ENCODE peak calls at places on chromosomes 5 and 9, in six cellular contexts. C is HepG2, G is Peyer's patch, E is body of pancreas, T is Panc1, J is neural progenitor cell. V is an unnamed sample. For H3K4me1 and H3K36me3, the result is how much of the 10 kb centered on the place peaks cover.

GRCh38 chr9:128587453-128587852 is 35.1 kb downstream of the SPTAN1 start:
- DNase-seq in E (no peak), G (no peak), C (no peak), T (no peak), J (no peak), V (no peak)

GRCh38 chr9:95880011-95880690 is 4.7 kb downstream of the ERCC6L2 start:
- DNase-seq in C (no peak), J (no peak), G (no peak), E (no peak), T (no peak), V (no peak)

GRCh38 chr5:89203611-89204010 is 320.6 kb upstream of the MEF2C start:
- DNase-seq in G (no peak), J (no peak), C (no peak), T (no peak), E (no peak), V (no peak)

GRCh38 chr5:175889910-175890684 is 18.7 kb downstream of the CPLX2 start:
- DNase-seq in T (no peak), J (no peak), C (peak), G (no peak), E (peak), V (no peak)

GRCh38 chr5:169923988-169924387 is 56.3 kb downstream of the INSYN2B start:
- DNase-seq in G (no peak), J (no peak), C (no peak), E (no peak), T (no peak), V (no peak)

GRCh38 chr5:107565791-107566536 is 104.8 kb downstream of the EFNA5 start:
- DNase-seq in J (peak), C (no peak), G (no peak), E (no peak), T (no peak), V (no peak)

GRCh38 chr5:86865396-86865795 is 247.7 kb downstream of the COX7C start:
- DNase-seq in J (no peak), E (no peak), C (no peak), G (no peak), T (no peak), V (no peak)

GRCh38 chr9:128987800-128988199 is 40.3 kb downstream of the NUP188 start:
- DNase-seq in G (no peak), J (no peak), T (no peak), E (no peak), C (no peak), V (no peak)

GRCh38 chr9:138010861-138011260 is 133.3 kb downstream of the CACNA1B start:
- DNase-seq in E (no peak), C (no peak), T (no peak), G (no peak), J (no peak), V (peak)

GRCh38 chr5:80369521-80369920 is 38.3 kb upstream of the ZFYVE16 start:
- DNase-seq in J (no peak), G (no peak), T (no peak), C (no peak), E (no peak), V (no peak)

GRCh38 chr5:93721045-93721444 is 20.4 kb downstream of the POU5F2 start:
- DNase-seq in G (no peak), C (no peak), T (no peak), J (no peak), E (no peak), V (no peak)

GRCh38 chr5:129246088-129246487 is 151.5 kb downstream of the ISOC1 start:
- DNase-seq in T (no peak), C (no peak), E (no peak), J (no peak), G (no peak), V (no peak)

GRCh38 chr5:77697692-77698091 is 59.2 kb upstream of the OTP start:
- DNase-seq in J (no peak), T (no peak), E (no peak), G (no peak), C (no peak), V (no peak)

GRCh38 chr5:176492431-176492830 is 44.2 kb downstream of the FAF2 start:
- DNase-seq in G (no peak), T (no peak), E (no peak), J (no peak), C (no peak), V (no peak)

GRCh38 chr9:137062384-137062783 is 8.0 kb downstream of the SAPCD2 start:
- DNase-seq in T (no peak), C (no peak), E (no peak), G (no peak), J (no peak), V (no peak)

GRCh38 chr5:55384072-55384471 is 76.3 kb downstream of the MTREX start:
- DNase-seq in C (no peak), G (no peak), J (no peak), T (no peak), E (no peak), V (no peak)

GRCh38 chr9:85108229-85108628 is 438.7 kb downstream of the NTRK2 start:
- DNase-seq in C (no peak), G (no peak), E (no peak), T (no peak), J (no peak), V (no peak)

GRCh38 chr9:122092611-122093506 is at the start of gene TTLL11:
- DNase-seq in J (peak), T (peak), G (peak), E (peak), C (peak), V (peak)

GRCh38 chr9:35712762-35713400 is 19.1 kb downstream of the TLN1 start:
- DNase-seq in T (no peak), E (no peak), G (no peak), J (no peak), C (no peak), V (no peak)

GRCh38 chr5:78895616-78896015 is 89.5 kb downstream of the ARSB start:
- DNase-seq in C (no peak), E (no peak), T (no peak), G (no peak), J (no peak), V (no peak)

GRCh38 chr9:101342595-101342994 is 42.2 kb downstream of the BAAT start:
- DNase-seq in J (no peak), C (no peak), G (no peak), T (no peak), E (no peak), V (no peak)

GRCh38 chr9:93206576-93207155 is 22.7 kb downstream of the WNK2 start:
- DNase-seq in T (no peak), E (no peak), G (no peak), J (no peak), C (no peak), V (no peak)

GRCh38 chr9:129669141-129669718 is 3.8 kb downstream of the PRRX2 start:
- DNase-seq in T (no peak), E (no peak), C (no peak), G (no peak), J (no peak), V (no peak)

GRCh38 chr9:20683351-20684034 is 566 bp upstream of the FOCAD start:
- DNase-seq in C (peak), T (no peak), J (peak), G (peak), E (peak), V (no peak)

GRCh38 chr5:17099946-17100345 is 117.5 kb upstream of the BASP1 start:
- DNase-seq in G (no peak), E (no peak), T (no peak), C (no peak), J (no peak), V (no peak)

GRCh38 chr5:71894091-71894490 is 175.0 kb downstream of the CARTPT start:
- DNase-seq in C (no peak), J (no peak), G (no peak), T (no peak), E (no peak), V (no peak)

GRCh38 chr9:114370251-114370984 is 17.4 kb downstream of the AKNA start:
- DNase-seq in E (no peak), T (no peak), C (no peak), G (no peak), J (peak), V (peak)

GRCh38 chr9:114367406-114367805 is 20.4 kb downstream of the AKNA start:
- DNase-seq in J (no peak), E (no peak), C (no peak), G (no peak), T (no peak), V (peak)

GRCh38 chr9:114366334-114367128 is 21.3 kb downstream of the AKNA start:
- DNase-seq in E (peak), T (no peak), C (no peak), J (no peak), G (no peak), V (peak)

GRCh38 chr9:114369567-114370240 is 18.1 kb downstream of the AKNA start:
- DNase-seq in G (no peak), E (no peak), T (no peak), C (no peak), J (no peak), V (peak)

DNA sequence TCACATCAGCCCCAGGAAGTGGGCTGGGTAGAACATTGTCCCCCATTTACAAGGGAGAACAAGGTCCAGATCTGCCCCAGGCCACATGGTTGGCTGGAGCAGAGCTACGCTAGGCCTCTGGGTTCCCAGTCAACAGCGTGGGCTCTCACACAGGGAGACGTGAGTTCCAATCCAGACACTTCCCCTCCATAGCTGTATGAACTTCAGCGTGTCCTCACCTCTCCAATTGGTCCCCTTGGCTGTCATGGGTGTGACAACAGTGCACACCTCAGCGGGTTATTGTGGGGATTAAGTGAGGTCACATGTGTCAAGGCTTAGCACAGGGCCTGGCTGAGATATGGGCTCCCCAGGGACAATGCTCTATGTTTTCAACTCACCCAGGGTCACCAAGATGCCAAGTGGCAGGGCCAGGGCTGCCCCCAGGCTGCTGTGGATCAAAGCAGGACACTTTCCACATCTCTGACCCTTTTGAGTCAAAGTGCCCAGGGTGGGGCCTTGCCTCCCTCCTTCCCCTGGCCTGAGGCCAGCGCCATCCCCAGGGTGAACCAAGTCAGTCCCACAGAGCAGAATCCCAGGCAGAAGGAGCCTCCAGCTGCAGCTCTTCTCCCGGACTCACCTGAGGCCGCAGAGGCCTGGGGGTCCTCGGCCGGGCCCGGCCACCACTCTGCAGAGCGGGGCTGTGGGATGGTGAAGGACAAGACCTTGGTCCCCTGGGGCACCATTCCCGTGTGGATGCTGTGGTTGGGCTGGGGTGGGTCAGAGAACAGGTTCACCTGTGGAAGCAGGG is 19.8 kb downstream of the AKNA start:
- DNase-seq in G (no peak), T (no peak), C (no peak), J (no peak), E (no peak), V (peak)
- H3K4me1 ChIP-seq in G (under half), T (under half), C (under half), J (under half), E (under half), V (half or more)

GRCh38 chr5:179361204-179361603 is 15.9 kb upstream of the ADAMTS2 start:
- DNase-seq in T (no peak), J (no peak), C (no peak), E (no peak), G (no peak), V (no peak)

GRCh38 chr5:179368016-179368805 is 22.9 kb upstream of the ADAMTS2 start:
- DNase-seq in E (no peak), T (no peak), G (no peak), C (no peak), J (no peak), V (peak)

GRCh38 chr5:179367491-179367890 is 22.2 kb upstream of the ADAMTS2 start:
- DNase-seq in T (no peak), C (no peak), G (no peak), E (no peak), J (no peak), V (no peak)

GRCh38 chr5:179357036-179357435 is 11.8 kb upstream of the ADAMTS2 start:
- DNase-seq in J (no peak), T (no peak), E (no peak), G (no peak), C (no peak), V (no peak)

DNA sequence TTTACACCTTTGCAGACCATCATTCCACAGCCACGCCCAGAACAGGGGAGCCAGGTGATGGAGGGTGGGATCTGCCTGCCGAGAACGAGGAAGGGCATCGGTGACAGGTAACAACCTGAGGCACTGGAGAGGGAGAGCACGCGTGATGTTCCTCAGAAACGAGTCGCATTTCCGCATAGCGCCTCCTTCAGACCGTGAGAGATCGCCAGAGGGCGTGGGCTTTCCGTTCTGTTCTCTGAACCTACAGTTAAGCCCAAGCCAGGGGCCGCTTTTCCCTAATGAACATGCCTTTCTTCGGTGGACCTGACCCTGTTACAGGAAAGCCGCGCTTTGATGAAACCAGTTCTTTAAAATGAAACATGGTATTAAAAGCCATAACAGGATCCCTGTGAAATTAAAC is 17.1 kb upstream of the ADAMTS2 start:
- DNase-seq in E (no peak), C (no peak), G (no peak), T (no peak), J (no peak), V (no peak)
- TF ChIP-seq CTCF in E (no peak), C (no peak), G (no peak), T (no peak), J (no peak), V (no peak)

GRCh38 chr9:134738869-134739659 is 97.5 kb downstream of the COL5A1 start:
- DNase-seq in E (peak), G (peak), C (peak), J (peak), T (no peak), V (peak)
- H3K36me3 ChIP-seq in E (under half), G (under half), C (under half), J (under half), T (under half), V (under half)

GRCh38 chr5:151007430-151008123 is 12.8 kb upstream of the GPX3 start:
- DNase-seq in C (no peak), J (no peak), E (no peak), G (no peak), T (no peak), V (no peak)
- H3K4me1 ChIP-seq in C (half or more), J (under half), E (under half), G (under half), T (under half), V (under half)

GRCh38 chr9:88076286-88077070 is 61.8 kb downstream of the SPATA31C2 start:
- DNase-seq in J (peak), G (peak), E (peak), C (peak), T (no peak), V (peak)
- TF ChIP-seq CTCF in J (peak), G (no peak), E (no peak), C (peak), T (peak), V (peak)

GRCh38 chr9:112648624-112649023 is 69.3 kb downstream of the INIP start:
- DNase-seq in G (no peak), E (no peak), C (no peak), T (no peak), J (no peak), V (no peak)
- H3K36me3 ChIP-seq in G (under half), E (under half), C (under half), T (under half), J (under half), V (under half)

GRCh38 chr9:109050444-109050843 is 37.1 kb upstream of the CTNNAL1 start:
- DNase-seq in J (no peak), G (no peak), T (no peak), E (no peak), C (no peak), V (no peak)
- H3K4me1 ChIP-seq in J (under half), G (under half), T (under half), E (under half), C (under half), V (under half)